ENCODE peak calls at places on chromosomes 2 and 18, in six cellular contexts. One of them, this sample, is unnamed.
A peak's percentile ranks its signal among the peaks of the same experiment; 100 is the strongest.

GRCh38 chr18:8615397-8616025 is 6.3 kb downstream of the RAB12 start:
- DNase-seq in amniotic stem cell: peak; percentile 69
- DNase-seq in left lobe of liver: no peak
- DNase-seq in AG10803: peak; percentile 95
- DNase-seq in nephron progenitor cell: no peak
- DNase-seq in LoVo: no peak
- DNase-seq in this sample: peak; percentile 41

GRCh38 chr2:129748250-129748649 is 231.2 kb upstream of the RAB6C start:
- DNase-seq in left lobe of liver: no peak
- DNase-seq in amniotic stem cell: no peak
- DNase-seq in AG10803: no peak
- DNase-seq in nephron progenitor cell: no peak
- DNase-seq in LoVo: no peak
- DNase-seq in this sample: no peak

GRCh38 chr2:221529943-221530652 is 42.0 kb downstream of the EPHA4 start:
- DNase-seq in LoVo: peak; percentile 53
- DNase-seq in nephron progenitor cell: no peak
- DNase-seq in AG10803: peak; percentile 66
- DNase-seq in left lobe of liver: no peak
- DNase-seq in amniotic stem cell: peak; percentile 4
- DNase-seq in this sample: no peak

GRCh38 chr18:25399554-25399953 is 47.6 kb upstream of the ZNF521 start:
- DNase-seq in AG10803: peak; percentile 17
- DNase-seq in LoVo: no peak
- DNase-seq in nephron progenitor cell: no peak
- DNase-seq in amniotic stem cell: no peak
- DNase-seq in left lobe of liver: no peak
- DNase-seq in this sample: no peak

GRCh38 chr2:10150436-10150835 is 27.9 kb downstream of the RRM2 start:
- DNase-seq in nephron progenitor cell: no peak
- DNase-seq in left lobe of liver: no peak
- DNase-seq in AG10803: no peak
- DNase-seq in amniotic stem cell: no peak
- DNase-seq in LoVo: no peak
- DNase-seq in this sample: no peak

GRCh38 chr2:216687646-216688045 is 7.7 kb downstream of the IGFBP5 start:
- DNase-seq in AG10803: no peak
- DNase-seq in left lobe of liver: no peak
- DNase-seq in amniotic stem cell: no peak
- DNase-seq in LoVo: no peak
- DNase-seq in nephron progenitor cell: peak; percentile 45
- DNase-seq in this sample: no peak

GRCh38 chr2:177165731-177166711 is 46.6 kb upstream of the HNRNPA3 start:
- DNase-seq in nephron progenitor cell: no peak
- DNase-seq in left lobe of liver: no peak
- DNase-seq in LoVo: peak; percentile 46
- DNase-seq in AG10803: peak; percentile 23
- DNase-seq in amniotic stem cell: no peak
- DNase-seq in this sample: peak; percentile 56

GRCh38 chr2:226669905-226670304 is 129.7 kb downstream of the IRS1 start:
- DNase-seq in left lobe of liver: no peak
- DNase-seq in nephron progenitor cell: no peak
- DNase-seq in amniotic stem cell: no peak
- DNase-seq in AG10803: no peak
- DNase-seq in LoVo: no peak
- DNase-seq in this sample: no peak

GRCh38 chr2:32479224-32479623 is 122.4 kb downstream of the BIRC6 start:
- DNase-seq in left lobe of liver: no peak
- DNase-seq in AG10803: peak; percentile 71
- DNase-seq in nephron progenitor cell: no peak
- DNase-seq in amniotic stem cell: peak; percentile 3
- DNase-seq in LoVo: no peak
- DNase-seq in this sample: no peak

GRCh38 chr2:8478133-8478793 is 203.6 kb upstream of the ID2 start:
- DNase-seq in left lobe of liver: peak; percentile 42
- DNase-seq in amniotic stem cell: no peak
- DNase-seq in LoVo: no peak
- DNase-seq in AG10803: no peak
- DNase-seq in nephron progenitor cell: no peak
- DNase-seq in this sample: no peak

GRCh38 chr2:57180678-57181077 is 865.9 kb upstream of the VRK2 start:
- DNase-seq in nephron progenitor cell: no peak
- DNase-seq in left lobe of liver: no peak
- DNase-seq in amniotic stem cell: no peak
- DNase-seq in LoVo: no peak
- DNase-seq in AG10803: no peak
- DNase-seq in this sample: no peak

GRCh38 chr2:108454440-108454839 is 5.4 kb downstream of the GCC2 start:
- DNase-seq in LoVo: no peak
- DNase-seq in AG10803: no peak
- DNase-seq in left lobe of liver: no peak
- DNase-seq in amniotic stem cell: no peak
- DNase-seq in nephron progenitor cell: no peak
- DNase-seq in this sample: no peak

GRCh38 chr2:84546551-84546950 is 30.3 kb downstream of the DNAH6 start:
- DNase-seq in left lobe of liver: no peak
- DNase-seq in nephron progenitor cell: no peak
- DNase-seq in LoVo: no peak
- DNase-seq in AG10803: no peak
- DNase-seq in amniotic stem cell: no peak
- DNase-seq in this sample: no peak

GRCh38 chr2:190679813-190680591 is 31.1 kb downstream of the NAB1 start:
- DNase-seq in left lobe of liver: peak; percentile 53
- DNase-seq in LoVo: peak; percentile 22
- DNase-seq in nephron progenitor cell: peak; percentile 50
- DNase-seq in amniotic stem cell: no peak
- DNase-seq in AG10803: no peak
- DNase-seq in this sample: peak; percentile 81

GRCh38 chr2:175010848-175011254 is 5.7 kb upstream of the CHN1 start:
- DNase-seq in amniotic stem cell: no peak
- DNase-seq in LoVo: no peak
- DNase-seq in nephron progenitor cell: no peak
- DNase-seq in left lobe of liver: no peak
- DNase-seq in AG10803: no peak
- DNase-seq in this sample: peak; percentile 17

GRCh38 chr2:102122115-102122514 is 20.4 kb upstream of the IL1R1 start:
- DNase-seq in AG10803: peak; percentile 94
- DNase-seq in nephron progenitor cell: no peak
- DNase-seq in amniotic stem cell: peak; percentile 76
- DNase-seq in LoVo: no peak
- DNase-seq in left lobe of liver: no peak
- DNase-seq in this sample: no peak

GRCh38 chr18:48428494-48429177 is 19.5 kb upstream of the ZBTB7C start:
- DNase-seq in left lobe of liver: no peak
- DNase-seq in LoVo: no peak
- DNase-seq in nephron progenitor cell: no peak
- DNase-seq in AG10803: no peak
- DNase-seq in amniotic stem cell: no peak
- DNase-seq in this sample: no peak

GRCh38 chr2:188512456-188512855 is 220.8 kb downstream of the GULP1 start:
- DNase-seq in amniotic stem cell: peak; percentile 51
- DNase-seq in LoVo: peak; percentile 59
- DNase-seq in nephron progenitor cell: no peak
- DNase-seq in AG10803: peak; percentile 66
- DNase-seq in left lobe of liver: no peak
- DNase-seq in this sample: peak; percentile 71

GRCh38 chr18:79847606-79848293 is 50.0 kb downstream of the KCNG2 start:
- DNase-seq in amniotic stem cell: no peak
- DNase-seq in nephron progenitor cell: no peak
- DNase-seq in LoVo: no peak
- DNase-seq in left lobe of liver: peak; percentile 34
- DNase-seq in AG10803: no peak
- DNase-seq in this sample: no peak

GRCh38 chr18:51064256-51064655 is 34.2 kb downstream of the SMAD4 start:
- DNase-seq in AG10803: no peak
- DNase-seq in LoVo: no peak
- DNase-seq in left lobe of liver: no peak
- DNase-seq in nephron progenitor cell: no peak
- DNase-seq in amniotic stem cell: no peak
- DNase-seq in this sample: no peak

GRCh38 chr2:67453365-67453764 is 56.2 kb downstream of the ETAA1 start:
- DNase-seq in AG10803: no peak
- DNase-seq in nephron progenitor cell: no peak
- DNase-seq in LoVo: no peak
- DNase-seq in amniotic stem cell: no peak
- DNase-seq in left lobe of liver: no peak
- DNase-seq in this sample: no peak

GRCh38 chr2:213232649-213233437 is 51.4 kb upstream of the SPAG16 start:
- DNase-seq in nephron progenitor cell: peak; percentile 5
- DNase-seq in amniotic stem cell: no peak
- DNase-seq in left lobe of liver: no peak
- DNase-seq in LoVo: no peak
- DNase-seq in AG10803: peak; percentile 37
- DNase-seq in this sample: peak; percentile 5

GRCh38 chr2:1498176-1498575 is 84.9 kb downstream of the TPO start:
- DNase-seq in AG10803: no peak
- DNase-seq in left lobe of liver: no peak
- DNase-seq in LoVo: no peak
- DNase-seq in amniotic stem cell: no peak
- DNase-seq in nephron progenitor cell: no peak
- DNase-seq in this sample: no peak

GRCh38 chr2:63840081-63840784 is 1.5 kb upstream of the UGP2 start:
- DNase-seq in left lobe of liver: peak; percentile 57
- DNase-seq in LoVo: peak; percentile 13
- DNase-seq in AG10803: no peak
- DNase-seq in nephron progenitor cell: no peak
- DNase-seq in amniotic stem cell: no peak
- DNase-seq in this sample: no peak

GRCh38 chr2:11275910-11276309 is 68.5 kb downstream of the ROCK2 start:
- DNase-seq in amniotic stem cell: no peak
- DNase-seq in nephron progenitor cell: no peak
- DNase-seq in left lobe of liver: no peak
- DNase-seq in LoVo: no peak
- DNase-seq in AG10803: no peak
- DNase-seq in this sample: no peak

GRCh38 chr2:96866986-96867755 is 2.7 kb downstream of the SEMA4C start:
- DNase-seq in LoVo: no peak
- DNase-seq in AG10803: no peak
- DNase-seq in nephron progenitor cell: no peak
- DNase-seq in amniotic stem cell: no peak
- DNase-seq in left lobe of liver: no peak
- DNase-seq in this sample: no peak

GRCh38 chr18:73563345-73563744 is 584.3 kb downstream of the FBXO15 start:
- DNase-seq in AG10803: peak; percentile 77
- DNase-seq in LoVo: no peak
- DNase-seq in nephron progenitor cell: no peak
- DNase-seq in left lobe of liver: no peak
- DNase-seq in amniotic stem cell: no peak
- DNase-seq in this sample: no peak

GRCh38 chr2:33068261-33068660 is 121.5 kb downstream of the LTBP1 start:
- DNase-seq in amniotic stem cell: no peak
- DNase-seq in nephron progenitor cell: no peak
- DNase-seq in left lobe of liver: no peak
- DNase-seq in AG10803: peak; percentile 44
- DNase-seq in LoVo: peak; percentile 21
- DNase-seq in this sample: no peak

GRCh38 chr2:36408198-36408703 is 52.7 kb downstream of the CRIM1 start:
- DNase-seq in AG10803: no peak
- DNase-seq in nephron progenitor cell: no peak
- DNase-seq in amniotic stem cell: no peak
- DNase-seq in left lobe of liver: no peak
- DNase-seq in LoVo: no peak
- DNase-seq in this sample: peak; percentile 24

GRCh38 chr18:77049938-77050337 is 82.6 kb downstream of the MBP start:
- DNase-seq in amniotic stem cell: no peak
- DNase-seq in left lobe of liver: no peak
- DNase-seq in LoVo: no peak
- DNase-seq in AG10803: peak; percentile 57
- DNase-seq in nephron progenitor cell: no peak
- DNase-seq in this sample: no peak

GRCh38 chr18:58927659-58928058 is 63.0 kb downstream of the ZNF532 start:
- DNase-seq in LoVo: no peak
- DNase-seq in AG10803: no peak
- DNase-seq in amniotic stem cell: no peak
- DNase-seq in left lobe of liver: no peak
- DNase-seq in nephron progenitor cell: no peak
- DNase-seq in this sample: no peak

GRCh38 chr2:119234021-119235019 is 10.7 kb downstream of the STEAP3 start:
- DNase-seq in LoVo: no peak
- DNase-seq in AG10803: no peak
- DNase-seq in nephron progenitor cell: peak; percentile 79
- DNase-seq in left lobe of liver: no peak
- DNase-seq in amniotic stem cell: no peak
- DNase-seq in this sample: peak; percentile 92

GRCh38 chr18:49492694-49493033 is 5.6 kb upstream of the C18orf32 start:
- DNase-seq in LoVo: no peak
- DNase-seq in left lobe of liver: no peak
- DNase-seq in nephron progenitor cell: no peak
- DNase-seq in amniotic stem cell: no peak
- DNase-seq in AG10803: no peak
- DNase-seq in this sample: no peak

GRCh38 chr2:230343747-230344146 is 16.8 kb downstream of the SP140L start:
- DNase-seq in AG10803: peak; percentile 13
- DNase-seq in nephron progenitor cell: no peak
- DNase-seq in left lobe of liver: no peak
- DNase-seq in LoVo: no peak
- DNase-seq in amniotic stem cell: no peak
- DNase-seq in this sample: no peak

GRCh38 chr2:8219631-8220393 is 462.0 kb upstream of the ID2 start:
- DNase-seq in LoVo: no peak
- DNase-seq in left lobe of liver: no peak
- DNase-seq in nephron progenitor cell: no peak
- DNase-seq in amniotic stem cell: no peak
- DNase-seq in AG10803: no peak
- DNase-seq in this sample: no peak

GRCh38 chr18:77054288-77054605 is 78.3 kb downstream of the MBP start:
- DNase-seq in nephron progenitor cell: no peak
- DNase-seq in AG10803: no peak
- DNase-seq in amniotic stem cell: no peak
- DNase-seq in LoVo: no peak
- DNase-seq in left lobe of liver: no peak
- DNase-seq in this sample: no peak

GRCh38 chr18:9617006-9617542 is 2.7 kb upstream of the PPP4R1 start:
- DNase-seq in nephron progenitor cell: no peak
- DNase-seq in LoVo: no peak
- DNase-seq in AG10803: peak; percentile 46
- DNase-seq in amniotic stem cell: no peak
- DNase-seq in left lobe of liver: no peak
- DNase-seq in this sample: no peak

GRCh38 chr2:238108423-238109201 is 8.5 kb downstream of the ESPNL start:
- DNase-seq in LoVo: no peak
- DNase-seq in amniotic stem cell: no peak
- DNase-seq in AG10803: no peak
- DNase-seq in nephron progenitor cell: peak; percentile 56
- DNase-seq in left lobe of liver: peak; percentile 44
- DNase-seq in this sample: peak; percentile 72

GRCh38 chr2:176473177-176473576 is 203.9 kb downstream of the MTX2 start:
- DNase-seq in left lobe of liver: peak; percentile 68
- DNase-seq in LoVo: peak; percentile 14
- DNase-seq in nephron progenitor cell: no peak
- DNase-seq in amniotic stem cell: no peak
- DNase-seq in AG10803: peak; percentile 55
- DNase-seq in this sample: no peak